ENCODE peak calls at places on chromosomes 12 and 14, in four cellular contexts. One of them, this sample, is unnamed.

GRCh38 chr12:902581-902980 is 46.9 kb downstream of the RAD52 start:
- DNase-seq in stimulated activated CD4-positive, alpha-beta T cell treated with anti-CD3 and anti-CD28 coated beads, Interleukin-15, amount 100 ng/mL, for 24 hours: no peak
- DNase-seq in HT1080: no peak
- DNase-seq in activated CD4-positive, CD25-positive, alpha-beta regulatory T cell: no peak
- DNase-seq in this sample: no peak

GRCh38 chr12:131833896-131834641 is 5.9 kb downstream of the MMP17 start:
- DNase-seq in HT1080: no peak
- DNase-seq in stimulated activated CD4-positive, alpha-beta T cell treated with anti-CD3 and anti-CD28 coated beads, Interleukin-15, amount 100 ng/mL, for 24 hours: no peak
- DNase-seq in activated CD4-positive, CD25-positive, alpha-beta regulatory T cell: no peak
- DNase-seq in this sample: no peak

GRCh38 chr14:99879401-99880295 is 86.4 kb downstream of the EML1 start:
- DNase-seq in HT1080: peak
- DNase-seq in stimulated activated CD4-positive, alpha-beta T cell treated with anti-CD3 and anti-CD28 coated beads, Interleukin-15, amount 100 ng/mL, for 24 hours: no peak
- DNase-seq in activated CD4-positive, CD25-positive, alpha-beta regulatory T cell: no peak
- DNase-seq in this sample: no peak

GRCh38 chr12:120364487-120364886 is 4.5 kb downstream of the MSI1 start:
- DNase-seq in activated CD4-positive, CD25-positive, alpha-beta regulatory T cell: no peak
- DNase-seq in HT1080: no peak
- DNase-seq in stimulated activated CD4-positive, alpha-beta T cell treated with anti-CD3 and anti-CD28 coated beads, Interleukin-15, amount 100 ng/mL, for 24 hours: no peak
- DNase-seq in this sample: no peak

GRCh38 chr14:64707661-64708060 is 3.4 kb downstream of the PLEKHG3 start:
- DNase-seq in stimulated activated CD4-positive, alpha-beta T cell treated with anti-CD3 and anti-CD28 coated beads, Interleukin-15, amount 100 ng/mL, for 24 hours: no peak
- DNase-seq in activated CD4-positive, CD25-positive, alpha-beta regulatory T cell: no peak
- DNase-seq in HT1080: peak
- DNase-seq in this sample: peak

GRCh38 chr14:104732931-104733681 is 9.1 kb downstream of the ADSS1 start:
- DNase-seq in stimulated activated CD4-positive, alpha-beta T cell treated with anti-CD3 and anti-CD28 coated beads, Interleukin-15, amount 100 ng/mL, for 24 hours: no peak
- DNase-seq in HT1080: no peak
- DNase-seq in activated CD4-positive, CD25-positive, alpha-beta regulatory T cell: no peak
- DNase-seq in this sample: no peak

GRCh38 chr12:126772171-126772864 is 1494.7 kb upstream of the TMEM132C start:
- DNase-seq in activated CD4-positive, CD25-positive, alpha-beta regulatory T cell: peak
- DNase-seq in stimulated activated CD4-positive, alpha-beta T cell treated with anti-CD3 and anti-CD28 coated beads, Interleukin-15, amount 100 ng/mL, for 24 hours: peak
- DNase-seq in HT1080: peak
- DNase-seq in this sample: peak

GRCh38 chr14:35669782-35670181 is 135.8 kb downstream of the INSM2 start:
- DNase-seq in stimulated activated CD4-positive, alpha-beta T cell treated with anti-CD3 and anti-CD28 coated beads, Interleukin-15, amount 100 ng/mL, for 24 hours: no peak
- DNase-seq in activated CD4-positive, CD25-positive, alpha-beta regulatory T cell: no peak
- DNase-seq in HT1080: peak
- DNase-seq in this sample: no peak

GRCh38 chr12:97275261-97276197 is 187.1 kb upstream of the RMST start:
- DNase-seq in stimulated activated CD4-positive, alpha-beta T cell treated with anti-CD3 and anti-CD28 coated beads, Interleukin-15, amount 100 ng/mL, for 24 hours: no peak
- DNase-seq in HT1080: no peak
- DNase-seq in activated CD4-positive, CD25-positive, alpha-beta regulatory T cell: no peak
- DNase-seq in this sample: no peak

GRCh38 chr14:101554991-101555668 is 6.2 kb upstream of the DIO3 start:
- DNase-seq in stimulated activated CD4-positive, alpha-beta T cell treated with anti-CD3 and anti-CD28 coated beads, Interleukin-15, amount 100 ng/mL, for 24 hours: no peak
- DNase-seq in activated CD4-positive, CD25-positive, alpha-beta regulatory T cell: no peak
- DNase-seq in HT1080: no peak
- DNase-seq in this sample: no peak

GRCh38 chr12:65510584-65511050 is 232.1 kb downstream of the MSRB3 start:
- DNase-seq in stimulated activated CD4-positive, alpha-beta T cell treated with anti-CD3 and anti-CD28 coated beads, Interleukin-15, amount 100 ng/mL, for 24 hours: no peak
- DNase-seq in HT1080: no peak
- DNase-seq in activated CD4-positive, CD25-positive, alpha-beta regulatory T cell: no peak
- DNase-seq in this sample: no peak

GRCh38 chr12:46559311-46559710 is 186.7 kb upstream of the SLC38A2 start:
- DNase-seq in stimulated activated CD4-positive, alpha-beta T cell treated with anti-CD3 and anti-CD28 coated beads, Interleukin-15, amount 100 ng/mL, for 24 hours: no peak
- DNase-seq in HT1080: no peak
- DNase-seq in activated CD4-positive, CD25-positive, alpha-beta regulatory T cell: no peak
- DNase-seq in this sample: no peak

GRCh38 chr14:99462211-99462610 is 18.4 kb downstream of the SETD3 start:
- DNase-seq in HT1080: no peak
- DNase-seq in stimulated activated CD4-positive, alpha-beta T cell treated with anti-CD3 and anti-CD28 coated beads, Interleukin-15, amount 100 ng/mL, for 24 hours: no peak
- DNase-seq in activated CD4-positive, CD25-positive, alpha-beta regulatory T cell: no peak
- DNase-seq in this sample: no peak

This sample was measured in RCC 7860.